ENCODE peak calls at places on chromosomes 11 and 22, in eight cellular contexts. B is neural progenitor cell, D is K562, O is mammary epithelial cell, K is HCT116, C is IMR-90, F is endothelial cell of umbilical vein, I is fibroblast of lung. M is an unnamed sample.
A peak's percentile ranks its signal among the peaks of the same experiment; 100 is the strongest.

GRCh38 chr11:134686418-134686817 is 274.4 kb upstream of the B3GAT1 start:
- DNase-seq in B (peak; percentile 63), D (no peak), O (no peak), K (no peak), C (no peak), F (no peak), I (no peak), M (no peak)

GRCh38 chr11:33021937-33022336 is 6.3 kb downstream of the DEPDC7 start:
- DNase-seq in B (no peak), D (no peak), O (no peak), K (no peak), C (no peak), F (no peak), I (no peak), M (no peak)

GRCh38 chr11:1288426-1289151 is 20.8 kb downstream of the TOLLIP start:
- DNase-seq in B (no peak), D (no peak), O (no peak), K (no peak), C (no peak), F (no peak), I (no peak), M (no peak)

GRCh38 chr22:45179276-45180049 is 15.7 kb downstream of the NUP50 start:
- DNase-seq in B (no peak), D (no peak), O (no peak), K (no peak), C (no peak), F (no peak), I (no peak), M (no peak)

GRCh38 chr11:69539416-69540117 is 58.1 kb downstream of the LINC01488 start:
- DNase-seq in B (no peak), D (peak; percentile 10), O (no peak), K (no peak), C (no peak), F (no peak), I (no peak), M (no peak)

GRCh38 chr11:86848132-86848531 is 47.8 kb downstream of the PRSS23 start:
- DNase-seq in B (no peak), D (no peak), O (no peak), K (no peak), C (no peak), F (no peak), I (no peak), M (no peak)

GRCh38 chr22:28017859-28018258 is 98.8 kb upstream of the PITPNB start:
- DNase-seq in B (no peak), D (no peak), O (no peak), K (no peak), C (no peak), F (no peak), I (no peak), M (no peak)

GRCh38 chr11:68340003-68340767 is 27.8 kb downstream of the LRP5 start:
- DNase-seq in B (no peak), D (no peak), O (no peak), K (no peak), C (no peak), F (no peak), I (no peak), M (peak; percentile 36)

GRCh38 chr11:76623171-76623883 is 47.2 kb downstream of the LRRC32 start:
- DNase-seq in B (no peak), D (no peak), O (peak; percentile 47), K (no peak), C (peak; percentile 72), F (peak; percentile 29), I (peak; percentile 56), M (no peak)

GRCh38 chr11:101346591-101346990 is 217.0 kb upstream of the PGR start:
- DNase-seq in B (no peak), D (no peak), O (peak; percentile 20), K (no peak), C (peak; percentile 20), F (no peak), I (peak; percentile 47), M (no peak)

GRCh38 chr22:46843691-46844297 is 81.3 kb downstream of the TBC1D22A start:
- DNase-seq in B (no peak), D (no peak), O (peak; percentile 55), K (no peak), C (peak; percentile 45), F (no peak), I (peak; percentile 16), M (no peak)

GRCh38 chr11:120004723-120005122 is 133.2 kb downstream of the TRIM29 start:
- DNase-seq in B (no peak), D (no peak), O (peak; percentile 88), K (no peak), C (no peak), F (no peak), I (no peak), M (no peak)

GRCh38 chr22:48333323-48333763 is 1494.3 kb downstream of the BRD1 start:
- DNase-seq in B (no peak), D (no peak), O (no peak), K (no peak), C (no peak), F (no peak), I (no peak), M (no peak)

GRCh38 chr22:35547993-35548761 is 7.5 kb downstream of the RASD2 start:
- DNase-seq in B (peak; percentile 56), D (peak; percentile 17), O (no peak), K (no peak), C (no peak), F (no peak), I (no peak), M (no peak)
- H3K4me2 ChIP-seq in B (peak overlapping the region; percentile 16), D (no peak overlapping the region), O (no peak overlapping the region), K (no peak overlapping the region), C (no peak overlapping the region), F (no peak overlapping the region), I (no peak overlapping the region), M (no peak overlapping the region)

DNA sequence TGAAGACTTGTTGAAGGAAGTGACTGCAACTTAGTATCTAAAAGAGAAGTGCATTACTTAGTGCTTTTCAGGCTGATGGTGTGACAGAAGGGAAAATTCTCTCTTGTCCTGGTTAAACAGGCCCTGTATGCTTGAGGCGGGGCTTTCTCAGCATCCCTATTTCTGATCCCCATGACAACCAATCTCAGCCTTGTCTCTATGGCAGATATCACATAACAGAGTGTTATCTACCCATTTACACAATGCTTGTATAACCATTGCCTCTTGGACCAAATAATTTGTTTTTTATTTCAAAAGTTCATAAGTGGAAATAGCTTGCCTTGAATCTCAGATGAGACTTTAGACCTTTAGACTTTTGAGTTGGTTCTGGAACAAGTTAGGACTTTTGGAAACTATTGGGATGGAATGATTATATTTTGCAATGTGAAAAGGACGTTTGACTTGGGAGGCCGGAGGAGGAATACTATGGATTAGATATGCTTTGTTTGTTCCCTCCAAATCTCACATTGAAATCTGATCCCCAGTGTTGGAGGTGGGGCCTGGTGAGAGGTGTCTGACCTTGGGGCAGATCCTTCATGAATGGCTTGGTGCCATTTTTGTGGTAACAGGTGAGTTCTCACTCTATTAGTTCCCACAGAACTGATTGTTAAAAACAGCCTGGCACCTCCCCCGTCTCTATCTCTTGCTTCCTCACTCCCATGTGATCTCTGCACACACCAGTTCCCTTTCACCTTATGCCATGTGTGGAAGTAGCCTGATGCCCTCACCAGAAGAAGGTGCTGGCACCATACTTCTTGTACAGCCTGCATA is 3.1 kb upstream of the GLYAT start:
- DNase-seq in B (no peak), D (no peak), O (no peak), K (no peak), C (no peak), F (no peak), I (no peak), M (no peak)
- H3K9me3 ChIP-seq in B (peaks cover 25% of the 10 kb centered on the region), D (no peaks in the 10 kb centered on the region), O (no peaks in the 10 kb centered on the region), K (no peaks in the 10 kb centered on the region), C (no peaks in the 10 kb centered on the region), F (no peaks in the 10 kb centered on the region), I (no peaks in the 10 kb centered on the region), M (peaks cover 4% of the 10 kb centered on the region)

GRCh38 chr11:88183233-88183632 is 8.0 kb upstream of the RAB38 start:
- DNase-seq in B (no peak), D (no peak), O (peak; percentile 40), K (no peak), C (no peak), F (no peak), I (no peak), M (no peak)

GRCh38 chr11:88178211-88178610 is 3.0 kb upstream of the RAB38 start:
- DNase-seq in B (no peak), D (no peak), O (no peak), K (no peak), C (peak; percentile 32), F (no peak), I (no peak), M (no peak)

GRCh38 chr11:88181776-88182175 is 6.5 kb upstream of the RAB38 start:
- DNase-seq in B (no peak), D (no peak), O (peak; percentile 53), K (no peak), C (no peak), F (no peak), I (no peak), M (no peak)

GRCh38 chr11:88179141-88179540 is 3.9 kb upstream of the RAB38 start:
- DNase-seq in B (no peak), D (no peak), O (peak; percentile 99), K (no peak), C (peak; percentile 61), F (no peak), I (no peak), M (no peak)

GRCh38 chr11:88179966-88180629 is 4.9 kb upstream of the RAB38 start:
- DNase-seq in B (no peak), D (no peak), O (peak; percentile 91), K (no peak), C (peak; percentile 13), F (no peak), I (peak; percentile 83), M (no peak)
- H3K4me3 ChIP-seq in B (no peak overlapping the region), D (no peak overlapping the region), O (no peak overlapping the region), K (no peak overlapping the region), C (no peak overlapping the region), F (no peak overlapping the region), I (no peak overlapping the region), M (no peak overlapping the region)

GRCh38 chr11:63492441-63492840 is 1.5 kb upstream of the PLAAT5 start:
- DNase-seq in B (no peak), D (no peak), O (no peak), K (no peak), C (no peak), F (no peak), I (no peak), M (no peak)
- H3K4me2 ChIP-seq in B (no peak overlapping the region), D (no peak overlapping the region), O (no peak overlapping the region), K (no peak overlapping the region), C (no peak overlapping the region), F (no peak overlapping the region), I (no peak overlapping the region), M (no peak overlapping the region)

M was measured in DND-41.